ENCODE peak calls at places on chromosomes 7 and 10, in nine cellular contexts. G is A673; D is mucosa of descending colon; O is IMR-90; U is PC-9; A is K562; J is B cell; H is CD8-positive, alpha-beta T cell; F is lower lobe of right lung. I is an unnamed sample.
A peak's percentile ranks its signal among the peaks of the same experiment; 100 is the strongest.

GRCh38 chr10:72259491-72260214 is 14.1 kb upstream of the DDIT4 start:
- DNase-seq in G (peak; percentile 75), J (no peak), D (no peak), A (no peak), H (no peak), U (no peak), O (peak; percentile 80), F (no peak), I (no peak)

GRCh38 chr10:4434105-4434504 is 391.9 kb upstream of the AKR1E2 start:
- DNase-seq in H (no peak), A (no peak), F (no peak), J (no peak), O (no peak), U (no peak), D (no peak), G (no peak), I (no peak)

GRCh38 chr7:2641406-2642393 is 9.9 kb downstream of the TTYH3 start:
- DNase-seq in U (peak; percentile 36), O (peak; percentile 97), H (no peak), A (no peak), J (peak; percentile 89), D (peak; percentile 66), G (peak; percentile 52), F (peak; percentile 91), I (no peak)

GRCh38 chr7:155213385-155213784 is 84.3 kb upstream of the INSIG1 start:
- DNase-seq in U (no peak), A (no peak), J (no peak), O (peak; percentile 75), H (no peak), F (no peak), D (no peak), G (no peak), I (no peak)

GRCh38 chr7:139482662-139483466 is 609 bp downstream of the KLRG2 start:
- DNase-seq in A (no peak), U (no peak), O (no peak), H (no peak), D (no peak), J (no peak), G (peak; percentile 16), F (peak; percentile 52), I (peak; percentile 16)

GRCh38 chr7:37287093-37287492 is 161.6 kb downstream of the ELMO1 start:
- DNase-seq in F (no peak), G (no peak), J (no peak), D (peak; percentile 12), U (no peak), A (no peak), O (no peak), H (no peak), I (no peak)

GRCh38 chr7:27245124-27245797 is 2.7 kb downstream of the EVX1 start:
- DNase-seq in G (no peak), D (no peak), F (no peak), U (no peak), A (no peak), H (no peak), O (no peak), J (no peak), I (no peak)

GRCh38 chr7:43584200-43584586 is 1.3 kb downstream of the STK17A start:
- DNase-seq in U (peak; percentile 33), H (no peak), A (no peak), O (peak; percentile 71), D (no peak), G (peak; percentile 63), J (no peak), F (no peak), I (no peak)

GRCh38 chr10:14244801-14245211 is 85.9 kb downstream of the FRMD4A start:
- DNase-seq in G (peak; percentile 68), F (no peak), D (no peak), O (peak; percentile 38), U (no peak), J (no peak), A (no peak), H (no peak), I (no peak)

GRCh38 chr10:122126763-122127659 is 138.0 kb downstream of the TACC2 start:
- DNase-seq in G (no peak), H (no peak), A (no peak), J (no peak), F (no peak), D (no peak), O (peak; percentile 97), U (peak; percentile 46), I (no peak)

GRCh38 chr10:106571216-106571954 is 593.1 kb downstream of the SORCS1 start:
- DNase-seq in H (no peak), U (no peak), A (no peak), O (peak; percentile 61), J (no peak), G (peak; percentile 82), F (no peak), D (no peak), I (peak; percentile 3)

GRCh38 chr7:149104214-149104613 is 13.7 kb upstream of the ZNF786 start:
- DNase-seq in D (no peak), A (no peak), G (no peak), H (no peak), F (no peak), U (no peak), J (no peak), O (no peak), I (no peak)

GRCh38 chr10:87058171-87058570 is 36.5 kb downstream of the GLUD1 start:
- DNase-seq in G (peak; percentile 95), F (no peak), O (no peak), A (no peak), H (no peak), J (no peak), U (no peak), D (no peak), I (no peak)

GRCh38 chr7:107172318-107173032 is 3.7 kb downstream of the HBP1 start:
- DNase-seq in D (no peak), F (no peak), U (no peak), J (no peak), A (no peak), G (no peak), H (no peak), O (no peak), I (no peak)

GRCh38 chr7:107170051-107170661 is 1.4 kb downstream of the HBP1 start:
- DNase-seq in F (no peak), G (no peak), A (no peak), J (no peak), H (no peak), D (no peak), U (no peak), O (no peak), I (no peak)

GRCh38 chr7:107173191-107173590 is 4.4 kb downstream of the HBP1 start:
- DNase-seq in J (no peak), H (no peak), A (no peak), D (no peak), O (no peak), G (no peak), U (no peak), F (no peak), I (no peak)

GRCh38 chr7:107169120-107170050 is 582 bp downstream of the HBP1 start:
- DNase-seq in J (peak; percentile 93), U (peak; percentile 98), G (peak; percentile 95), D (peak; percentile 98), O (peak; percentile 96), A (peak; percentile 93), H (peak; percentile 75), F (peak; percentile 97), I (peak; percentile 88)

GRCh38 chr7:107171496-107171895 is 2.7 kb downstream of the HBP1 start:
- DNase-seq in G (no peak), J (no peak), A (no peak), D (no peak), O (no peak), H (no peak), U (no peak), F (no peak), I (no peak)
- TF ChIP-seq CTCF in G (no peak), J (no peak), A (no peak), D (no peak), O (no peak), H (no peak), U (no peak), F (no peak), I (no peak)

DNA sequence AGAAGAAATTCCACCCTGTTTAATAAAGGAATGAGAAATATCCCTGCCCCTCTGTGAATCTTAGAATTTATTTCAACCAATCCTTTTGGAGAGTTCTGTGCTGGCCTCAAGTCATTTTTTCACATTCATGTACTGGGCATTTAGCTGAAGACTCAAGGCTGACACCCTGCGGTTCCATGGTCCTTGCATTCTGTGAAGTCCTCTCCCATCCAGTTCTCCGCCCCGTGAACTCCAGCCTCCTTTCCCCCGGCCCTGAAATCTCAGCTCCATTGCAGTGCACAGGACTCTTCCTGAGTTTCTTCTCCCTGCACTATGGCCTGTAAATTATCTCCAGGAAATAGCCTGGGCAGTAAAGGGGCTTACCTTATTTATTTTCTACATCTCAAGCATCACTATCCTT is 183.0 kb upstream of the KCND2 start:
- DNase-seq in A (no peak), J (no peak), O (peak; percentile 42), F (no peak), G (no peak), D (no peak), H (no peak), U (no peak), I (no peak)
- TF ChIP-seq CTCF in A (peak; percentile 66), J (no peak), O (peak; percentile 37), F (no peak), G (no peak), D (no peak), H (no peak), U (no peak), I (no peak)

DNA sequence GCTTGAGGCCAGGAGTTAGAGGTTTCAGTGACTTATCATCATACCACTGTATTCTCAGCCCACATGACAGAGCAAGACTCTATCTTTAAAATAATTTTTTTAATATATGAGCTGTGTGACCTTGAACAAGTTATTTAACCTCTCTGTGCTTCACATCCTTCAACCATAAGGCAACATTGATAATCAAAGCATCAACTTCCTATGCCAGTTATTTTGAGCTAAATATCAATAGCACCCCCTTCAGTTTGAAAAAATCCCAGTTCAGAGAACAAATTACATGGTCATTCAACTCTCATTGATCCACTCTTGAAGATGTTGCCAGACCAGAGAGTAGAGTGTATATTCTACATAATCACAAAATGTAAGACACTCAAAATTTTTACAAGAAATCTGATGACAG is 53.0 kb downstream of the ASNS start:
- DNase-seq in A (no peak), O (no peak), G (peak; percentile 17), U (no peak), H (no peak), F (no peak), D (no peak), J (no peak), I (no peak)
- TF ChIP-seq CTCF in A (no peak), O (no peak), G (peak; percentile 39), U (no peak), H (no peak), F (no peak), D (no peak), J (no peak), I (peak; percentile 26)

DNA sequence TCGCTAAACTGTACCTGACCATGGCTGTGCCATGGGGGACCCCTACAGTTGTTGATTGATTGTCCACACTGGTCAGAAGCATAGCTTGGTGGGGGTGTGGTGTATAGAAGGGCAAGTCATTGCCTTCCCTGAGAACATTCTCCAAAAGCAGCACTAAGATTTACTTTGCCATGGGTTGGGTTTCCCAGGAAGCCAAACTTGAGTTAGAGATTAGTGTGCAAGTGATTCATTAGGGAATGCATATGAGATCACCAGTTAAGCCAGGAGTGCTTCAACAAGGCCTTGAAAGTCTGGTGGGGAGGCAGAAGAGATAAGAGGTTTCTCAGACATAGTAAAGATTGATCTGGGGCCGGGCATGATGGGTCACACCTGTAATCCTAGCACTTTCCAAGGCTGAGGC is 21.4 kb upstream of the TPST1 start:
- DNase-seq in A (no peak), G (no peak), D (no peak), O (peak; percentile 96), H (no peak), F (no peak), J (no peak), U (no peak), I (no peak)
- TF ChIP-seq CTCF in A (no peak), G (no peak), D (no peak), O (no peak), H (no peak), F (no peak), J (no peak), U (no peak), I (no peak)

I was measured in neural crest cell.